ENCODE peak calls at places on chromosomes 2 and 18, in five cellular contexts. M is foreskin fibroblast, B is neural progenitor cell, J is adrenal gland, V is cardiac muscle cell. O is an unnamed sample.
A peak's percentile ranks its signal among the peaks of the same experiment; 100 is the strongest.

GRCh38 chr18:9619056-9619455 is 4.7 kb upstream of the PPP4R1 start:
- DNase-seq in M (no peak), B (no peak), J (no peak), V (no peak), O (no peak)

GRCh38 chr2:27992787-27993747 is 102.5 kb downstream of the BABAM2 start:
- DNase-seq in M (peak; percentile 58), B (peak; percentile 3), J (no peak), V (peak; percentile 68), O (peak; percentile 21)

GRCh38 chr18:57423821-57424220 is 11.4 kb upstream of the ONECUT2 start:
- DNase-seq in M (no peak), B (no peak), J (no peak), V (no peak), O (no peak)

GRCh38 chr2:146108993-146109392 is 1589.1 kb upstream of the ZEB2 start:
- DNase-seq in M (no peak), B (no peak), J (no peak), V (peak; percentile 10), O (no peak)

GRCh38 chr2:241620419-241620769 is 16.6 kb downstream of the THAP4 start:
- DNase-seq in M (peak; percentile 47), B (no peak), J (no peak), V (peak; percentile 16), O (no peak)

GRCh38 chr18:905948-906415 is 1.3 kb downstream of the ADCYAP1 start:
- DNase-seq in M (no peak), B (peak; percentile 45), J (no peak), V (no peak), O (no peak)

GRCh38 chr18:59846814-59847490 is 52.8 kb upstream of the PMAIP1 start:
- DNase-seq in M (peak; percentile 64), B (no peak), J (no peak), V (peak; percentile 38), O (peak; percentile 24)

GRCh38 chr2:184468826-184469225 is 129.5 kb upstream of the ZNF804A start:
- DNase-seq in M (no peak), B (no peak), J (no peak), V (no peak), O (no peak)

GRCh38 chr18:63697261-63697660 is 5.5 kb upstream of the SERPINB11 start:
- DNase-seq in M (no peak), B (no peak), J (no peak), V (no peak), O (no peak)

GRCh38 chr2:38709515-38710194 is 41.5 kb downstream of the SRSF7 start:
- DNase-seq in M (no peak), B (no peak), J (no peak), V (no peak), O (no peak)

GRCh38 chr2:98932164-98932563 is 3.9 kb downstream of the CRACDL start:
- DNase-seq in M (no peak), B (no peak), J (no peak), V (no peak), O (no peak)
- H3K4me3 ChIP-seq in M (no peak overlapping the region), B (no peak overlapping the region), J (no peak overlapping the region), V (no peak overlapping the region), O (no peak overlapping the region)

DNA sequence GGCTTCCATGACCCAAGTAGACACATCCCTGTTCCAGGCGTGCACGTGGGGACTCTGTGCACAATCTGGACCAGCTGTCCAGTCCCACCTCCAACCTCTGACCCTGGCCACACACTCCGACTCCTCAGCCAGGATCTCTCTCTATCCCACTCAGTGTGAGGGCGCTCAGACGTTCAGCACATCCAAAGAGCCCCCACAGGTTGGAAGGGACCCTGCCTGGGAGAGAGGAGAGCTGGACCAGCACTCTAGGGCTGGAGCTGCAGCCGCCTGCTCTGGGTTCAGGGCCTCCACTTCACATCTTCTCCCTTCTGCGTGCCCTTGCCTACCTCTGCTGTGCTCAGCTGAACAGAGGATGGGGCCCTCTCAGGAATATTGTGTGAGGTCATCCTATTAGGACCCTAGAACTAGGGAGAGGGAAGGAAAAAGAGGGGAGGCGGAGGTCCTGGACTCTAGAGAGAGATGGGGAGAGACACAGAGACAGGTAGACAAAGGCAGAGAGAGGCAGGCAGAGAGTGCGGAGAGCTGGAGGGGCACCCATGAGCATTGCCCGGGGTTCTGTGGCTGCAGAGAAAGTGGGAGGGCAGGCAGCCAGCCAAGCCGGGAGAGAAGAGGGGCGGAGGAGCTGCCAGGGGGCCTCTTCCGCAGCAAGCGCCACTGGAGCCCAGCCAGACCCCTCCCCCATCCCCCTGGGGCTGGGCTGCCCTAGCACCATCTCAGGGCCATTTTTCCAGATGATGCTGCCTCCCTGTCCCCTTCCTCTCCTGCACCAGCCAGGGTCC is 8.2 kb upstream of the TNS1 start:
- DNase-seq in M (no peak), B (no peak), J (no peak), V (peak; percentile 62), O (no peak)
- H3K4me3 ChIP-seq in M (no peak overlapping the region), B (peak overlapping the region; percentile 74), J (peak overlapping the region; percentile 65), V (peak overlapping the region; percentile 29), O (peak overlapping the region; percentile 55)

DNA sequence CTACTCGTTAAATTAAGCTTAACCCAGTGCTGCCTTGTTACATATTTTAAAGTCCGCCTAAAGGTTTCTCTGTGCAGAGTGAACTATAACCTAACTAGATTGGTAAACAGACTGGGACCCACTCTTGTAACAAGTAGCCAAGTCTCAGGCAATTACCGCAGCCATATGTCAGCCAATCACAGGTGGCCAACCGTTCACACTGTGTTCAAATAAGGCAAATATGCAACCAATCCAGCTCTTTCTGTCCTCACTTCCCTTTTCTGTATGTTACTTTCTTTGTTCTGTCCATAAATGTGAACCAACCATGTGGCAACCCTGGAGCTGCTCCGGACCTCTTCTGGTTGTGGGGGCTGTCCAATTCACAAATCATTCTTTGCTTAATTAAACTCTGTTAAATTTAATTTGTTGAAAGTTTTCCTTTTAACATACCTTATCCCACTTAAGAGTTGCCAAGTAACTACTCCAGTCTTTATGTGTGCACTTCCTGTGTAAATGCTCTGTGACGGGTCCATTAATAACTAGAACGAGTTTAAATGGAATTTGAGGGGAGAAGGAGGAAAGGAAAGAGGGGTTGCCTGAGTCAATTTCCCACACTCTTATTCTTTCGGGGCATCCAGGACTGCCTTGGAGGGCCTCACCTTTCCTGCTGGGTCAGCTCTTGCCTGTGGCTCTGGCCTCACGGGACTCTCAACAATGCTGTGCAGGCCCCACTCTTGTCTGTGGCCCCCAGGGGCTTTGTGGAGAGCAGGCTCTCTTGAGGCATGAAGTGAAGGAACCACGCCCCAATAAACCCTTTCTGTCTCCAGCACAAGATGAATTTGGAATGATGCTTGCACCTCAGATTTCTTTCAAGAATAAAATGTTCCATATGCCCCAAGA is 6.6 kb upstream of the RPL37A start:
- DNase-seq in M (no peak), B (no peak), J (no peak), V (no peak), O (no peak)
- H3K4me3 ChIP-seq in M (no peak overlapping the region), B (no peak overlapping the region), J (no peak overlapping the region), V (no peak overlapping the region), O (no peak overlapping the region)

GRCh38 chr2:24117902-24118301 is 5.2 kb downstream of the PFN4 start:
- DNase-seq in M (no peak), B (no peak), J (no peak), V (no peak), O (no peak)

GRCh38 chr2:24124003-24124585 is 825 bp downstream of the FAM228B start:
- DNase-seq in M (no peak), B (no peak), J (no peak), V (peak; percentile 44), O (no peak)

GRCh38 chr2:24123212-24124002 is at the start of the genes FAM228B and PFN4:
- DNase-seq in M (peak; percentile 78), B (peak; percentile 86), J (peak; percentile 91), V (peak; percentile 92), O (no peak)

GRCh38 chr2:24121469-24121868 is 1.7 kb downstream of the PFN4 start:
- DNase-seq in M (no peak), B (peak; percentile 43), J (no peak), V (no peak), O (no peak)

DNA sequence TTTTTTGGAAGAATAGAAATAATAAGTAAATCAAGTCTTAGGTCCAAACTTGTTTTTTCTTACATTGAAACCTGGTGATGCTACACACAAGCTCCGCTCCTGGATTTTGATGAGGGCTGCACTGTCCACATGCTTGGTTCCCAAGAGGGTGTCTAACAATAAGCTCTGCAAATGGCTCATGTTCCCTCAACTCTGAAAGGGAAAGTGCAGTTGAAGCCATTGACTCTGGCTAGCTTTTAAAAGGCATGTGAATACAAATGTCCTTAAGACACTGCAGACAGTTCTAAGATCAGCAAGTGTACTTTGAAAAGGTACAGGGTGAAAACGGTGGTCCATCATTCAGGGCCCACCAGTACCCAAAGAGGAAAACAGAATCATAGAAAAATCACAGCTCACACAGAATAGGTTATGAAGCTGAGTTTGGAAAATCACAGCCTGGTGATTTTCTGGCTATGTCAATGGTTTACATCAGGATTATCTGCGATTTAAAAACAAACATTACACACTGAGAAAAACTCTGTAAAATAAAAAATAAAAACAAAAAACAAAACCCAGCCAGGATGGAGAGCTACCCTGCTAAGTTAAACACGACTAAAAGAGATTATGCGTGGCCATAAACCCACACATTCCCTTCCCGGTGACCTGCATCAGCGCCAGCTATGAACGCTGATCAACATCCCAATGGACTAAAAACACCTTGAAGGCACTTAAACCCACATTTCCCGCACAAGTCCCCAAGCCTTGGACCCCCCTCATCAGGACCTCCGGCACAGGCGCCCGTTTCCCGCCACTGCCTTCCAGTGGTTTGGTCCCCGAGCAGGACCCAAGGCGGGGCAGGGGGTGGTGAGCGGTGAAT is 550 bp downstream of the PFN4 start:
- DNase-seq in M (no peak), B (peak; percentile 21), J (no peak), V (no peak), O (no peak)
- H3K4me3 ChIP-seq in M (peak overlapping the region; percentile 85), B (peak overlapping the region; percentile 65), J (peak overlapping the region; percentile 95), V (peak overlapping the region; percentile 59), O (peak overlapping the region; percentile 61)

GRCh38 chr2:162241571-162241970 is 1.7 kb downstream of the FAP start:
- DNase-seq in M (no peak), B (no peak), J (no peak), V (peak; percentile 33), O (no peak)
- H3K4me3 ChIP-seq in M (peak overlapping the region; percentile 61), B (no peak overlapping the region), J (no peak overlapping the region), V (no peak overlapping the region), O (peak overlapping the region; percentile 63)

DNA sequence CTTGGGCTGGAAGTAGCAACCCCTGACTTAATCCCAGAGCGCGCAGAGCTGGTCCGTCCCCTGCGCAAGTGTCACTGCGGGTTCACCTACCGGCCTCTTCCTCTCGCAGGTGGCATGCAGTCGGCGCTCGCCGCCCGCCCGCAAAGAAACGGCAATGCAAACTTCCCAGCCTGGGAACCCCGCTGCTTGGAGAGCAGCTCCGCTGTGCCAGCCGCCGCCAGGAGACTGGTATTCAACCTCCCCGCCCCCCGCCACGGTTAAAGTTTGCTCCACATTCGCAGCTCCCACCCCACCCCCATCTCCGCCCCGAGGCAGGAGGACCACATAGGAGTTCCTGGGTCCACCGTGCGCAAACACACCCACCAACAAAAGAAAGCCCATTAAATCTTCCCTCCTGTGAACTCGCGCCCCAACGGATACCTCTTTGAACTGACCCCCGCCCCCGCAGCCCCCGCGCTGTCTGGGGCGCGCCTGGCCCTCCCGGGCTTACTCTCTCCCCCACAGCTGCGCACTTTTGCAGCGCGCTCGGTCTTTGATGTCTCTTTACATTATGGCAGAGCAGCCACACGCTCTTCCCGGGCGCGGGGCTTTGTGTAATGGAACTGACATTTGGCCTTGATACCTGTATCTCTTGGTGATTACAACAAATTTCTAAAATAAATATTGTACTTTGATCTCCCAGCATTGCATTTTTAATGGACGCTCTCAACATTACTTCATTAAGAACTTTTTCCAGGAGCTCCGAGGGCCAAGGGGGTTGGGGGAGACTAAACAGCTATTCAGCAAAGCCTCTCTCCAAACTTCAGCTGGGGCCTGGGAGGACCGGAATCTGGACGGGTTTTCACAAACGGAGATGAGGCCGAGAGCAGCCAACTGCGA is 3.1 kb upstream of the SP5 start:
- DNase-seq in M (no peak), B (peak; percentile 78), J (peak; percentile 23), V (no peak), O (no peak)
- H3K4me3 ChIP-seq in M (no peak overlapping the region), B (peak overlapping the region; percentile 56), J (peak overlapping the region; percentile 6), V (peak overlapping the region; percentile 31), O (no peak overlapping the region)